ENCODE peak calls at places on chromosomes 7 and 10, in five cellular contexts. D, T, C, Z and U are unnamed samples.

GRCh38 chr10:79321494-79321882 is 25.8 kb upstream of the PPIF start:
- DNase-seq in D (no peak), T (no peak), C (no peak), Z (no peak), U (no peak)

GRCh38 chr7:3568516-3568915 is 267.5 kb downstream of the SDK1 start:
- DNase-seq in D (no peak), T (no peak), C (no peak), Z (no peak), U (no peak)

GRCh38 chr10:18601321-18601720 is 50.1 kb downstream of the NSUN6 start:
- DNase-seq in D (no peak), T (no peak), C (no peak), Z (no peak), U (no peak)

GRCh38 chr10:91635401-91636400 is 2.8 kb upstream of the PPP1R3C start:
- DNase-seq in D (no peak), T (peak), C (no peak), Z (peak), U (no peak)

GRCh38 chr10:16891375-16892313 is 74.4 kb upstream of the RSU1 start:
- DNase-seq in D (peak), T (peak), C (no peak), Z (peak), U (peak)

GRCh38 chr7:68862736-68863135 is 735.5 kb upstream of the AUTS2 start:
- DNase-seq in D (no peak), T (no peak), C (no peak), Z (no peak), U (no peak)

GRCh38 chr7:32539366-32539765 is 44.1 kb downstream of the AVL9 start:
- DNase-seq in D (no peak), T (no peak), C (no peak), Z (no peak), U (no peak)

GRCh38 chr7:139737221-139738100 is 40.3 kb downstream of the HIPK2 start:
- DNase-seq in D (no peak), T (no peak), C (no peak), Z (peak), U (no peak)

GRCh38 chr7:130303551-130303950 is 10.6 kb downstream of the CPA4 start:
- DNase-seq in D (no peak), T (no peak), C (no peak), Z (no peak), U (no peak)

GRCh38 chr7:132430863-132431822 is 145.1 kb downstream of the PLXNA4 start:
- DNase-seq in D (no peak), T (no peak), C (no peak), Z (peak), U (no peak)